ENCODE peak calls at places on chromosomes 12 and 14, in four cellular contexts. C, M, X and R are unnamed samples.

GRCh38 chr14:104979758-104980591 is 1.8 kb upstream of the AHNAK2 start:
- DNase-seq in M (peak), X (peak), C (no peak), R (no peak)

GRCh38 chr12:122830517-122831214 is 4.6 kb upstream of the HIP1R start:
- DNase-seq in C (no peak), X (no peak), M (peak), R (no peak)

GRCh38 chr14:99676657-99677056 is 7.4 kb upstream of the CYP46A1 start:
- DNase-seq in C (no peak), X (no peak), M (no peak), R (no peak)

GRCh38 chr14:93333631-93334095 is 827 bp upstream of the BTBD7 start:
- DNase-seq in C (no peak), X (no peak), M (no peak), R (peak)

GRCh38 chr14:85463512-85463911 is 66.4 kb upstream of the FLRT2 start:
- DNase-seq in M (no peak), X (no peak), C (no peak), R (no peak)

GRCh38 chr14:39218171-39218769 is 15.4 kb upstream of the MIA2 start:
- DNase-seq in C (no peak), X (no peak), M (peak), R (no peak)

GRCh38 chr14:101733211-101733610 is 28.3 kb upstream of the PPP2R5C start:
- DNase-seq in C (peak), X (no peak), M (no peak), R (no peak)

GRCh38 chr12:98793121-98793520 is 148.0 kb downstream of the APAF1 start:
- DNase-seq in X (no peak), C (no peak), M (no peak), R (no peak)

GRCh38 chr14:35553808-35554207 is 19.8 kb downstream of the INSM2 start:
- DNase-seq in C (no peak), M (no peak), X (no peak), R (no peak)

GRCh38 chr12:116143883-116144266 is 133.6 kb downstream of the MED13L start:
- DNase-seq in C (no peak), M (no peak), X (no peak), R (no peak)

GRCh38 chr14:75371297-75371696 is 56.5 kb upstream of the JDP2 start:
- DNase-seq in C (no peak), M (no peak), X (no peak), R (no peak)

GRCh38 chr12:40616383-40616900 is 75.8 kb upstream of the CNTN1 start:
- DNase-seq in M (no peak), C (no peak), X (no peak), R (no peak)

GRCh38 chr12:103334447-103334846 is 161.3 kb downstream of the C12orf42 start:
- DNase-seq in M (no peak), X (no peak), C (no peak), R (no peak)

GRCh38 chr12:131950182-131950913 is 606 bp downstream of the EP400 start:
- DNase-seq in M (peak), C (peak), X (no peak), R (peak)

GRCh38 chr12:130083002-130083401 is 79.3 kb upstream of the FZD10 start:
- DNase-seq in C (no peak), X (no peak), M (no peak), R (no peak)

GRCh38 chr12:20367731-20368652 is at the start of gene PDE3A:
- DNase-seq in M (no peak), X (peak), C (no peak), R (no peak)

GRCh38 chr12:108053512-108053911 is 75.6 kb upstream of the WSCD2 start:
- DNase-seq in C (no peak), M (no peak), X (no peak), R (no peak)

GRCh38 chr12:131561891-131562684 is 148.8 kb upstream of the SFSWAP start:
- DNase-seq in M (no peak), C (no peak), X (no peak), R (no peak)

GRCh38 chr14:65370890-65371289 is 41.6 kb upstream of the FUT8 start:
- DNase-seq in M (no peak), X (no peak), C (no peak), R (no peak)

GRCh38 chr12:607541-608001 is 55.7 kb downstream of the NINJ2 start:
- DNase-seq in X (peak), C (peak), M (peak), R (no peak)

GRCh38 chr12:2051700-2052625 is 824 bp upstream of the CACNA1C start:
- DNase-seq in X (no peak), C (no peak), M (no peak), R (no peak)

GRCh38 chr14:23154876-23155587 is 28.4 kb downstream of the SLC7A8 start:
- DNase-seq in C (no peak), X (peak), M (no peak), R (no peak)

GRCh38 chr14:92645841-92646478 is 102.5 kb downstream of the LGMN start:
- DNase-seq in M (no peak), C (no peak), X (no peak), R (no peak)

GRCh38 chr14:31038521-31039166 is 12.5 kb upstream of the STRN3 start:
- DNase-seq in X (no peak), M (no peak), C (no peak), R (no peak)

GRCh38 chr14:52023518-52023917 is 34.2 kb downstream of the RTRAF start:
- DNase-seq in X (no peak), C (no peak), M (no peak), R (no peak)